ENCODE peak calls at places on chromosomes 7 and 10, in eight cellular contexts. I is left ventricle myocardium inferior, T is Panc1, L is mammary epithelial cell, S is cardiac muscle cell, X is ovary, R is colonic mucosa, K is stomach. J is an unnamed sample.
A peak's percentile ranks its signal among the peaks of the same experiment; 100 is the strongest.

GRCh38 chr7:151873402-151873965 is 3.4 kb downstream of the PRKAG2 start:
- DNase-seq in T (no peak), K (no peak), S (no peak), R (no peak), I (peak; percentile 67), L (no peak), X (peak; percentile 56), J (no peak)

GRCh38 chr7:117247809-117248208 is 75.0 kb downstream of the WNT2 start:
- DNase-seq in L (no peak), K (no peak), I (no peak), R (no peak), X (no peak), S (no peak), T (no peak), J (no peak)

GRCh38 chr10:28913850-28914249 is 236.5 kb downstream of the BAMBI start:
- DNase-seq in L (no peak), R (no peak), I (no peak), S (no peak), T (no peak), X (no peak), K (no peak), J (no peak)

GRCh38 chr7:141339603-141340002 is 211.6 kb upstream of the AGK start:
- DNase-seq in R (no peak), L (no peak), T (no peak), I (no peak), K (no peak), X (no peak), S (peak; percentile 26), J (no peak)

GRCh38 chr7:134290286-134290685 is 26.4 kb downstream of the SLC35B4 start:
- DNase-seq in S (no peak), T (no peak), L (peak; percentile 52), X (no peak), R (no peak), K (no peak), I (no peak), J (no peak)

GRCh38 chr7:140121321-140121720 is 55.5 kb downstream of the KDM7A start:
- DNase-seq in K (no peak), S (no peak), I (no peak), T (no peak), L (no peak), X (no peak), R (no peak), J (no peak)

GRCh38 chr7:2606539-2606936 is 25.2 kb upstream of the TTYH3 start:
- DNase-seq in L (no peak), T (no peak), R (no peak), X (peak; percentile 32), K (no peak), S (no peak), I (peak; percentile 51), J (no peak)

GRCh38 chr10:84172435-84173356 is 905 bp upstream of the GPR15LG start:
- DNase-seq in T (no peak), R (peak; percentile 70), S (no peak), K (no peak), I (no peak), X (no peak), L (no peak), J (no peak)

GRCh38 chr10:47254611-47255010 is 45.4 kb upstream of the GDF10 start:
- DNase-seq in L (no peak), I (no peak), R (no peak), X (no peak), T (no peak), S (no peak), K (no peak), J (peak; percentile 22)

GRCh38 chr10:118045842-118046490 is 775 bp downstream of the RAB11FIP2 start:
- DNase-seq in I (no peak), S (peak; percentile 30), R (peak; percentile 45), K (peak; percentile 33), T (peak; percentile 22), L (peak; percentile 71), X (no peak), J (peak; percentile 7)

GRCh38 chr10:17024461-17024860 is 105.2 kb downstream of the CUBN start:
- DNase-seq in L (no peak), I (no peak), T (no peak), R (no peak), S (no peak), X (no peak), K (no peak), J (no peak)
- H3K4me1 ChIP-seq in L (peaks cover 45% of the 10 kb centered on the region), I (peaks cover 59% of the 10 kb centered on the region), T (peaks cover 72% of the 10 kb centered on the region), R (no peaks in the 10 kb centered on the region), S (peaks cover 18% of the 10 kb centered on the region), X (peaks cover 13% of the 10 kb centered on the region), K (peaks cover 5% of the 10 kb centered on the region), J (no peaks in the 10 kb centered on the region)

GRCh38 chr10:124068929-124069328 is 24.5 kb downstream of the CHST15 start:
- DNase-seq in R (no peak), I (no peak), K (no peak), S (no peak), L (peak; percentile 76), T (no peak), X (no peak), J (no peak)
- H3K4me1 ChIP-seq in R (peaks cover 3% of the 10 kb centered on the region), I (peaks cover 10% of the 10 kb centered on the region), K (peaks cover 12% of the 10 kb centered on the region), S (no peaks in the 10 kb centered on the region), L (peaks cover 23% of the 10 kb centered on the region), T (peaks cover 3% of the 10 kb centered on the region), X (peaks cover 19% of the 10 kb centered on the region), J (no peaks in the 10 kb centered on the region)

GRCh38 chr7:47477191-47478016 is 104.5 kb downstream of the TNS3 start:
- DNase-seq in L (no peak), T (no peak), K (no peak), X (no peak), I (no peak), R (no peak), S (no peak), J (no peak)
- H3K4me1 ChIP-seq in L (peaks cover 32% of the 10 kb centered on the region), T (peaks cover 89% of the 10 kb centered on the region), K (peaks cover 89% of the 10 kb centered on the region), X (peaks cover 49% of the 10 kb centered on the region), I (peaks cover 80% of the 10 kb centered on the region), R (peaks cover 22% of the 10 kb centered on the region), S (peaks cover 28% of the 10 kb centered on the region), J (peaks cover 3% of the 10 kb centered on the region)

DNA sequence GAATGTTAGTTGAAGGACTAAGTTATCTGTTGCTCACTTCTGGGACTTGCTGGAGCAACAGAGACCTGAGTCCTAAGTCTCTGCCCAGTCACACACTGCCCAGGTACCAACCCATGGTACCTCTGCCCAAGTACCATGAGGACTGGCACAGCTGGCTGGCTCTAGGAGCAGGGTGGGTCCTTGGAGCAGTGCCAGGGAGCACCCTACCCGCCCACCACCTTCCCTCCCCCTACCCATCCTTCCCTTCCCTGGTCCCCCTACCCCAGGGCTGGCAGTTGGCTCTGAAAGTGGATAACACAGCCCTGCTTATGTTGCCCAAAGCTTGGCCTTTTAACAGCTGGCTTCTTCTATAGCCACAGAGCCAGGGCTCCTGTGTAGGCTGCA is 26.4 kb upstream of the PDCD4 start:
- DNase-seq in S (no peak), R (no peak), I (no peak), L (no peak), X (no peak), K (no peak), T (no peak), J (no peak)
- H3K4me1 ChIP-seq in S (no peaks in the 10 kb centered on the region), R (peaks cover 36% of the 10 kb centered on the region), I (peaks cover 23% of the 10 kb centered on the region), L (peaks cover 7% of the 10 kb centered on the region), X (peaks cover 7% of the 10 kb centered on the region), K (peaks cover 59% of the 10 kb centered on the region), T (no peaks in the 10 kb centered on the region), J (peaks cover 4% of the 10 kb centered on the region)

J was measured in prostate gland.